ENCODE peak calls at places on chromosomes 6 and 20, in seven cellular contexts. Y, H, M, O, Z, N and L are unnamed samples.

GRCh38 chr6:19842030-19842429 is 4.9 kb downstream of the ID4 start:
- DNase-seq in Y (no peak), H (no peak), M (no peak), O (no peak), Z (no peak), N (no peak), L (no peak)

GRCh38 chr6:14871196-14871595 is 374.7 kb upstream of the JARID2 start:
- DNase-seq in Y (no peak), H (no peak), M (no peak), O (no peak), Z (peak; percentile 65), N (no peak), L (no peak)

GRCh38 chr20:1392693-1393506 is at the start of gene FKBP1A:
- DNase-seq in Y (peak; percentile 95), H (peak; percentile 91), M (peak; percentile 51), O (peak; percentile 90), Z (peak; percentile 96), N (peak; percentile 91), L (peak; percentile 83)

GRCh38 chr6:131053546-131054240 is 9.4 kb downstream of the EPB41L2 start:
- DNase-seq in Y (no peak), H (no peak), M (no peak), O (no peak), Z (peak; percentile 85), N (no peak), L (no peak)

GRCh38 chr20:18005170-18005989 is 36.6 kb downstream of the MGME1 start:
- DNase-seq in Y (no peak), H (no peak), M (no peak), O (no peak), Z (peak; percentile 27), N (no peak), L (no peak)

GRCh38 chr6:12334524-12335130 is 44.5 kb downstream of the EDN1 start:
- DNase-seq in Y (no peak), H (no peak), M (no peak), O (no peak), Z (peak; percentile 45), N (no peak), L (no peak)

GRCh38 chr6:128357391-128358110 is 162.8 kb downstream of the PTPRK start:
- DNase-seq in Y (no peak), H (no peak), M (no peak), O (no peak), Z (no peak), N (no peak), L (no peak)

GRCh38 chr6:88982720-88983119 is 19.3 kb upstream of the RNGTT start:
- DNase-seq in Y (peak; percentile 75), H (no peak), M (peak; percentile 50), O (no peak), Z (peak; percentile 69), N (no peak), L (peak; percentile 23)

GRCh38 chr6:41037107-41037900 is 1.7 kb downstream of the UNC5CL start:
- DNase-seq in Y (no peak), H (no peak), M (no peak), O (no peak), Z (no peak), N (no peak), L (no peak)

GRCh38 chr6:1613631-1614447 is 4.1 kb downstream of the FOXC1 start:
- DNase-seq in Y (peak; percentile 20), H (no peak), M (no peak), O (peak; percentile 28), Z (no peak), N (no peak), L (no peak)

GRCh38 chr6:3230275-3231212 is 3.1 kb upstream of the TUBB2B start:
- DNase-seq in Y (no peak), H (no peak), M (peak; percentile 19), O (peak; percentile 46), Z (peak; percentile 72), N (no peak), L (no peak)

GRCh38 chr6:80214436-80215022 is 108.1 kb downstream of the BCKDHB start:
- DNase-seq in Y (peak; percentile 51), H (no peak), M (peak; percentile 74), O (peak; percentile 12), Z (peak; percentile 60), N (peak; percentile 12), L (peak; percentile 15)

GRCh38 chr6:52596371-52597028 is 19.6 kb upstream of the TRAM2 start:
- DNase-seq in Y (peak; percentile 40), H (no peak), M (no peak), O (no peak), Z (peak; percentile 74), N (no peak), L (no peak)

GRCh38 chr6:143410859-143411270 is 39.6 kb downstream of the ADAT2 start:
- DNase-seq in Y (no peak), H (no peak), M (no peak), O (no peak), Z (peak; percentile 98), N (no peak), L (no peak)

GRCh38 chr6:165649701-165650137 is 13.3 kb downstream of the PDE10A start:
- DNase-seq in Y (no peak), H (no peak), M (no peak), O (no peak), Z (no peak), N (no peak), L (no peak)

GRCh38 chr6:92892626-92893025 is 526.7 kb downstream of the EPHA7 start:
- DNase-seq in Y (no peak), H (no peak), M (no peak), O (no peak), Z (no peak), N (no peak), L (no peak)

GRCh38 chr6:83430606-83431544 is at the start of gene ME1:
- DNase-seq in Y (peak; percentile 97), H (peak; percentile 91), M (peak; percentile 61), O (peak; percentile 63), Z (peak; percentile 68), N (no peak), L (no peak)

GRCh38 chr6:152022303-152022702 is 214.8 kb downstream of the ESR1 start:
- DNase-seq in Y (no peak), H (no peak), M (no peak), O (no peak), Z (no peak), N (no peak), L (no peak)

GRCh38 chr6:40398810-40399477 is 188.2 kb downstream of the LRFN2 start:
- DNase-seq in Y (no peak), H (no peak), M (no peak), O (no peak), Z (no peak), N (no peak), L (no peak)

GRCh38 chr6:111626446-111626845 is 20.8 kb upstream of the TRAF3IP2 start:
- DNase-seq in Y (no peak), H (no peak), M (no peak), O (no peak), Z (no peak), N (no peak), L (no peak)

GRCh38 chr6:107657755-107658461 is 166.2 kb downstream of the SCML4 start:
- DNase-seq in Y (peak; percentile 78), H (peak; percentile 60), M (peak; percentile 37), O (no peak), Z (peak; percentile 99), N (peak; percentile 36), L (no peak)

GRCh38 chr20:24727795-24728194 is 221.3 kb upstream of the CST7 start:
- DNase-seq in Y (no peak), H (no peak), M (no peak), O (no peak), Z (no peak), N (no peak), L (no peak)

GRCh38 chr6:20978176-20978614 is 443.9 kb downstream of the CDKAL1 start:
- DNase-seq in Y (no peak), H (no peak), M (no peak), O (no peak), Z (no peak), N (no peak), L (no peak)

GRCh38 chr20:58481541-58482021 is 33.6 kb downstream of the APCDD1L start:
- DNase-seq in Y (peak; percentile 72), H (no peak), M (no peak), O (peak; percentile 86), Z (peak; percentile 51), N (peak; percentile 73), L (no peak)

GRCh38 chr6:109237082-109237985 is 142.0 kb downstream of the CEP57L1 start:
- DNase-seq in Y (peak; percentile 82), H (no peak), M (no peak), O (no peak), Z (peak; percentile 27), N (no peak), L (peak; percentile 61)

GRCh38 chr6:106316376-106316769 is 9.2 kb downstream of the ATG5 start:
- DNase-seq in Y (no peak), H (no peak), M (no peak), O (no peak), Z (no peak), N (no peak), L (no peak)

GRCh38 chr6:107418118-107418517 is 41.2 kb downstream of the PDSS2 start:
- DNase-seq in Y (peak; percentile 70), H (no peak), M (no peak), O (no peak), Z (peak; percentile 33), N (no peak), L (peak; percentile 23)

GRCh38 chr20:3340443-3340842 is 67.0 kb downstream of the DNAAF9 start:
- DNase-seq in Y (no peak), H (peak; percentile 33), M (no peak), O (no peak), Z (no peak), N (no peak), L (peak; percentile 67)

GRCh38 chr6:72620866-72621242 is 1.0 kb upstream of the KCNQ5 start:
- DNase-seq in Y (peak; percentile 42), H (no peak), M (no peak), O (no peak), Z (no peak), N (peak; percentile 21), L (no peak)

GRCh38 chr20:17504898-17505663 is 26.1 kb downstream of the BFSP1 start:
- DNase-seq in Y (peak; percentile 86), H (peak; percentile 53), M (no peak), O (peak; percentile 44), Z (peak; percentile 65), N (peak; percentile 20), L (peak; percentile 47)